ENCODE peak calls at places on chromosomes 1 and 21, in seven cellular contexts. Q is GM12878, S is HCT116, W is HL-60, C is Panc1, D is suprapubic skin, O is transverse colon. T is an unnamed sample.

GRCh38 chr1:228059536-228060457 is 22.7 kb upstream of the ARF1 start:
- DNase-seq in Q (no peak), S (peak; percentile 61), W (no peak), C (no peak), D (peak; percentile 91), O (peak; percentile 97), T (peak; percentile 89)

GRCh38 chr1:46026531-46026930 is 105.9 kb downstream of the PIK3R3 start:
- DNase-seq in Q (no peak), S (no peak), W (no peak), C (no peak), D (no peak), O (no peak), T (no peak)

GRCh38 chr1:199283814-199284213 is 645.0 kb downstream of the PTPRC start:
- DNase-seq in Q (no peak), S (no peak), W (no peak), C (no peak), D (no peak), O (no peak), T (no peak)

GRCh38 chr1:225652726-225653462 is at the start of gene ENAH:
- DNase-seq in Q (no peak), S (no peak), W (peak; percentile 25), C (no peak), D (peak; percentile 83), O (peak; percentile 78), T (peak; percentile 78)

GRCh38 chr1:119275930-119276215 is 92.7 kb upstream of the HAO2 start:
- DNase-seq in Q (no peak), S (no peak), W (no peak), C (no peak), D (no peak), O (no peak), T (no peak)

GRCh38 chr1:54327386-54328116 is 78.6 kb downstream of the SSBP3 start:
- DNase-seq in Q (no peak), S (no peak), W (no peak), C (no peak), D (no peak), O (no peak), T (no peak)

GRCh38 chr1:55147504-55147903 is 67.7 kb downstream of the USP24 start:
- DNase-seq in Q (no peak), S (no peak), W (no peak), C (no peak), D (no peak), O (no peak), T (no peak)

GRCh38 chr1:12445257-12445656 is 172.8 kb downstream of the DHRS3 start:
- DNase-seq in Q (no peak), S (no peak), W (no peak), C (no peak), D (no peak), O (no peak), T (no peak)

GRCh38 chr21:43012596-43012995 is 38.2 kb downstream of the PKNOX1 start:
- DNase-seq in Q (no peak), S (no peak), W (no peak), C (no peak), D (no peak), O (no peak), T (no peak)

GRCh38 chr1:91596474-91596873 is 95.8 kb downstream of the CDC7 start:
- DNase-seq in Q (no peak), S (no peak), W (no peak), C (no peak), D (no peak), O (no peak), T (no peak)

GRCh38 chr1:224852901-224853568 is 76.4 kb upstream of the DNAH14 start:
- DNase-seq in Q (peak; percentile 34), S (peak; percentile 66), W (peak; percentile 18), C (peak; percentile 53), D (no peak), O (no peak), T (no peak)

GRCh38 chr1:15417365-15417934 is 7.8 kb downstream of the EFHD2 start:
- DNase-seq in Q (no peak), S (no peak), W (peak; percentile 26), C (no peak), D (no peak), O (peak; percentile 80), T (no peak)

GRCh38 chr21:34510148-34511142 is 1.6 kb downstream of the KCNE1 start:
- DNase-seq in Q (no peak), S (peak; percentile 18), W (peak; percentile 87), C (no peak), D (no peak), O (peak; percentile 88), T (no peak)

GRCh38 chr1:114111731-114112661 is 41.7 kb downstream of the SYT6 start:
- DNase-seq in Q (no peak), S (no peak), W (no peak), C (no peak), D (no peak), O (no peak), T (no peak)

GRCh38 chr1:177592624-177593023 is 377.2 kb downstream of the SEC16B start:
- DNase-seq in Q (no peak), S (no peak), W (no peak), C (no peak), D (no peak), O (no peak), T (no peak)

GRCh38 chr1:149986486-149987296 is 23.8 kb downstream of the OTUD7B start:
- DNase-seq in Q (no peak), S (no peak), W (no peak), C (no peak), D (no peak), O (no peak), T (no peak)

GRCh38 chr1:229597877-229598276 is 28.0 kb downstream of the TAF5L start:
- DNase-seq in Q (no peak), S (no peak), W (no peak), C (no peak), D (no peak), O (no peak), T (no peak)

GRCh38 chr1:66503841-66504470 is 30.0 kb upstream of the SGIP1 start:
- DNase-seq in Q (no peak), S (peak; percentile 68), W (peak; percentile 32), C (no peak), D (no peak), O (peak; percentile 38), T (peak; percentile 29)

GRCh38 chr1:9448132-9449105 is 90.8 kb upstream of the SLC25A33 start:
- DNase-seq in Q (no peak), S (no peak), W (no peak), C (no peak), D (no peak), O (no peak), T (no peak)

GRCh38 chr1:110209715-110210603 is at the start of gene KCNC4:
- DNase-seq in Q (peak; percentile 65), S (peak; percentile 56), W (peak; percentile 82), C (no peak), D (peak; percentile 93), O (peak; percentile 93), T (peak; percentile 83)

GRCh38 chr1:42926235-42926869 is 32.3 kb downstream of the SLC2A1 start:
- DNase-seq in Q (no peak), S (no peak), W (no peak), C (no peak), D (peak; percentile 10), O (no peak), T (no peak)

DNA sequence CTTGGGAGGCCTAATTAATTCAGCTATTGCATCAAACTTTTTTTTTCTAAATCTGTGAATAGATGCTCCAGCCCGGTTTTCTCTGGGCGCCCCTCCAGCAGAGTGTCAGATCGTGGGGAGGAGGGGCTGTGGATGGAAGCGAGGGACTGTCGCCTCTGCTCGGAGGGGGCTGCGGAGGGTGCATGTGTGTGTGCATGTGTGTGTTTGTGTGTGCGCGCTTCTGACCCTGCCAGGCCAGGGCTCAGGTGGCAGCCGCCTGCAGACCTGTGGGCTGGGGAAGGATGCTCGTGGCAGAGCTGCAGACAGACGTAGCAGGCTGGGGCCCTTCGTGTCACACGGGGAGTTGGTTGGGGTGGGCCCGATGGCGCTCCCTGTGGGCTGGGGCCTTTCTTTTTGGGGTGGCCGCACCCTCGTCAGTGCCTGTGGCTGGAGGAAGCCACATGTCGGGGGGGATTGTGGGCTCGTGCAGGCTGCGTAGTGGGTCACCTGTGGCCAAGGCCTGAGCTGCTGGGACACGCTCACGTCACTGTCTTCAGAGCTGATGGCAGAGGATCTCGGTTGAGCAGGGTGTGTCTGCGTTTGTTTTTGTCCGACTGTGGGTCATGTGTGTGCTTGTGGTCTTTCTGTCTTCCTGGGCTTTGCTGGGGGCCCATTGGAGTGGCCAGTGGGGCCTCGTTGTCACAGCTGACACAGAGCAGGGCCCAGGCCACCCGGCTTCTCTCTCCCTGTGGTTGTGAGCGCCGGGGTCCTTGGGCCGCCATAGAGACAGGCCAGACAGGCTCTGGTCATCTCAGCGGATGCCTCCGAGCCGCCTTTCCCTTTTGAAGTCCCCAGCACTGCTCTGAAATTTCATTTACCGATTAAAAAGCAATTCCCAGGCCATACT is 2.9 kb downstream of the SKI start:
- DNase-seq in Q (no peak), S (no peak), W (peak; percentile 17), C (no peak), D (peak; percentile 76), O (peak; percentile 55), T (no peak)
- TF ChIP-seq POLR2AphosphoS5 in Q (no peak), S (no peak), W (no peak), C (no peak), D (no peak), O (no peak), T (no peak)

DNA sequence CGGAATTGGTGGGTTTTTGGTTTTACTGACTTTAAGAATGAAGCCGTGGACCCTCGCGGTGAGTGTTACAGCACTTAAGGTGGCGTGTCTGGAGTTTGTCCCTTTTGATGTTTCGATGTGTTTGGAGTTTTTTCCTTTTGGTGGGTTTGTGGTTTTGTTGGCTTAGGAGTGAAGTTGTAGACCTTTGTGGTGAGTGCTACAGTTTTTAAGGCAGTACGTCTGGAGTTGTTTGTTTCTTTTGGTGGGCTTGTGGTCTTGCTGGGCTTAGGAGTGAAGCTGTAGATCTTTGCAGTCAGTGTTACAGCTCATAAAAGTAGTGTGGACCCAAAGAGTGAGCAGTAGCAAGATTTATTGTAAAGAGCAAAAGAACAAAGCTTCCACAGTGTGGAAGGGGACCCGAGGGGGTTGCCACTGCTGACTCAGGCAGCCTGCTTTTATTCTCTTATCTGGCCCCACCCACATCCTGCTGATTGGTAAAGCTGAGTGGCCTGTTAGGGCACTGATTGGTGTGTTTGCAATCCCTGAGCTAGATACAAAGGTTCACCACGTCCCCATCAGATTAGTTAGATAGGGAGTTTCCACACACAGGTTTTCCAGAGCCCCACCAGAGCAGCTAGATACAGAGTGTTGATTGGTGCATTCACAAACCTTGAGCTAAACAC is 20.9 kb downstream of the HENMT1 start:
- DNase-seq in Q (no peak), S (no peak), W (no peak), C (no peak), D (no peak), O (no peak), T (no peak)
- H3K27me3 ChIP-seq in Q (no peaks in the 10 kb centered on the region), S (peaks cover 3% of the 10 kb centered on the region), W (no peaks in the 10 kb centered on the region), C (no peaks in the 10 kb centered on the region), D (no peaks in the 10 kb centered on the region), O (no peaks in the 10 kb centered on the region), T (no peaks in the 10 kb centered on the region)

DNA sequence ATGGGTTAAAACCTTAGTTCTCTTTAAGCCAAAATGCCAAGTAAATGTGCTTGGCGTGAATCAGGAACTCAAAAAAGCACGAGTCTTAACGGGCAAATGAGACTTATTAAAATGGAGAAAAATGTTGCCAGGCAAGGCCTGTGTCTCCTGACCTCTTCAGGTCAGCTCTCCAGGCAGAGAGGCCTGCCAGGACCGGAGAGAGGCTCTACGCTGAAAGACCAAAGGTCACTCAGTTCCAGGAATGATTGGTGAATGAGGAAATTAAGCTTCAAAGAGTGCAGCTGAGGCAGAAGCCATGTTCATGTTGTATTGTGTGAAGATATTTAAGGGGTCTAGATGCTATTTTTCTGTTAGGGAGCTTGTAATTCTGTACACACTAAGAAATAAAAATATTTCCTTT is 66.6 kb downstream of the SPAG17 start:
- DNase-seq in Q (no peak), S (no peak), W (no peak), C (no peak), D (no peak), O (no peak), T (no peak)
- H3K27ac ChIP-seq in Q (no peak overlapping the region), S (no peak overlapping the region), W (no peak overlapping the region), C (no peak overlapping the region), D (peak overlapping the region; percentile 21), O (no peak overlapping the region), T (no peak overlapping the region)

GRCh38 chr21:42009831-42010506 is at the start of gene ZBTB21:
- DNase-seq in Q (peak; percentile 96), S (peak; percentile 95), W (peak; percentile 98), C (peak; percentile 87), D (peak; percentile 99), O (peak; percentile 99), T (peak; percentile 98)
- TF ChIP-seq POLR2AphosphoS5 in Q (peak; percentile 85), S (peak; percentile 86), W (peak; percentile 79), C (peak; percentile 75), D (peak; percentile 77), O (peak; percentile 97), T (peak; percentile 96)